ENCODE peak calls at places on chromosomes 5 and 9, in eight cellular contexts. L, B, N, G, E, H, Z and D are unnamed samples.
A peak's percentile ranks its signal among the peaks of the same experiment; 100 is the strongest.

GRCh38 chr5:157253547-157253946 is 12.4 kb upstream of the CYFIP2 start:
- DNase-seq in L (no peak), B (no peak), N (peak; percentile 42), G (peak; percentile 47), E (peak; percentile 49), H (peak; percentile 58), Z (peak; percentile 43), D (no peak)

GRCh38 chr9:131348631-131349521 is 45.0 kb upstream of the PRRC2B start:
- DNase-seq in L (no peak), B (no peak), N (no peak), G (no peak), E (no peak), H (no peak), Z (no peak), D (no peak)

GRCh38 chr5:140262839-140263238 is 40.1 kb downstream of the PFDN1 start:
- DNase-seq in L (no peak), B (no peak), N (no peak), G (no peak), E (no peak), H (no peak), Z (no peak), D (no peak)

GRCh38 chr9:92745236-92745790 is 19.3 kb downstream of the BICD2 start:
- DNase-seq in L (no peak), B (no peak), N (no peak), G (no peak), E (no peak), H (no peak), Z (no peak), D (no peak)

GRCh38 chr5:77232545-77232944 is 22.1 kb downstream of the PDE8B start:
- DNase-seq in L (no peak), B (no peak), N (no peak), G (no peak), E (no peak), H (no peak), Z (no peak), D (no peak)

GRCh38 chr9:132243156-132244074 is 81.6 kb downstream of the NTNG2 start:
- DNase-seq in L (peak; percentile 66), B (no peak), N (no peak), G (no peak), E (no peak), H (no peak), Z (no peak), D (no peak)

GRCh38 chr5:134003064-134003956 is 1.5 kb downstream of the VDAC1 start:
- DNase-seq in L (no peak), B (no peak), N (no peak), G (no peak), E (no peak), H (no peak), Z (no peak), D (no peak)

GRCh38 chr9:101705135-101705661 is 33.2 kb downstream of the GRIN3A start:
- DNase-seq in L (peak; percentile 47), B (no peak), N (peak; percentile 13), G (no peak), E (no peak), H (peak; percentile 77), Z (no peak), D (no peak)

DNA sequence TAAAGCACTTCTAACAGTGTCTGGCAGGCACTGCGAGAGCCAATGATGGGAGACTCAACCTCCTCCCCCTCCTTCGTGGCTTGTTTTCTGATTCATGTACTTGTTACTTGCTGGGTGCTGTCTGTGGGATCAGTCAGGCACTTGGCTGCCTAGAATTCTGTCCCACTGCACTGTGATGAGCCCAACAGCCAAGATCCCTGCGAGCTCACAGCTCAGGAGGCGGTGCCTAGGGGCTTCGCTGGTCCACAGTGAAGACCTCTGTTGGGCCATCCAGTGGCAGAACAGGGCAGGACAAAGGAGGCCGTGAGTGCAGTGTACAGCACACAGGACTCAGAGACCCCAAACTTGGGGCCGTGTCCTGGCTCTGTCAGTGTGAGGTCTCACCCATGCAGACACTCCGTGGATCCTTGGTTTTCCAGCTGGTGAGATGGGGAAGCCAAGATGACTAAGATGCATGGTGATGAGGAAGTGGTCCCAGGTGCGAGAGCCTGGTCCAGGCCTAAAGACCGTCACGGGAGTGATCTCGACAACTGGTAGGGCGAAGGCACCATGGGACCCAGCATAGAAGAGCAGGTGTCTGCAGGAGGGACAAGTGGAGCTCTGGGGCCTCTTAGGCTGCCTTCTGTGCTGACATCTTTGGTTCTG is 19.5 kb downstream of the MYMK start:
- DNase-seq in L (peak; percentile 64), B (no peak), N (no peak), G (no peak), E (no peak), H (no peak), Z (no peak), D (no peak)
- H3K4me3 ChIP-seq in L (no peak overlapping the region), B (no peak overlapping the region), N (no peak overlapping the region), G (no peak overlapping the region), E (no peak overlapping the region), H (no peak overlapping the region), Z (no peak overlapping the region), D (no peak overlapping the region)

GRCh38 chr5:132237141-132237540 is 9.5 kb upstream of the P4HA2 start:
- DNase-seq in L (no peak), B (peak; percentile 40), N (no peak), G (no peak), E (no peak), H (peak; percentile 3), Z (no peak), D (no peak)
- TF ChIP-seq CTCF in L (no peak), B (no peak), N (no peak), G (no peak), E (no peak), H (no peak), Z (no peak), D (no peak)

GRCh38 chr5:3595102-3595961 is at the start of gene IRX1:
- DNase-seq in L (peak; percentile 82), B (no peak), N (no peak), G (no peak), E (no peak), H (no peak), Z (no peak), D (no peak)
- H3K4me3 ChIP-seq in L (peak within 1 kb of the TSS; percentile 29), B (peak within 1 kb of the TSS; percentile 23), N (no peak within 1 kb of the TSS), G (no peak within 1 kb of the TSS), E (no peak within 1 kb of the TSS), H (no peak within 1 kb of the TSS), Z (peak within 1 kb of the TSS; percentile 27), D (no peak within 1 kb of the TSS)

GRCh38 chr9:108400267-108400666 is 455.5 kb downstream of the ACTL7B start:
- DNase-seq in L (no peak), B (no peak), N (no peak), G (no peak), E (no peak), H (no peak), Z (no peak), D (no peak)
- TF ChIP-seq CTCF in L (no peak), B (no peak), N (no peak), G (no peak), E (no peak), H (no peak), Z (no peak), D (no peak)